ENCODE peak calls at places on chromosome 16, in four cellular contexts. C is T-cell, E is AG08395, M is caudate nucleus. K is an unnamed sample.

GRCh38 chr16:10981697-10982216 is 37.4 kb downstream of the CLEC16A start:
- DNase-seq in C (no peak), M (no peak), E (no peak), K (no peak)

GRCh38 chr16:70775399-70775798 is 25.6 kb downstream of the VAC14 start:
- DNase-seq in E (no peak), M (no peak), C (no peak), K (no peak)

GRCh38 chr16:25896412-25896811 is 204.7 kb downstream of the HS3ST4 start:
- DNase-seq in C (no peak), E (no peak), M (no peak), K (no peak)

GRCh38 chr16:71214771-71215381 is 15.6 kb downstream of the HYDIN start:
- DNase-seq in E (no peak), M (no peak), C (no peak), K (no peak)

GRCh38 chr16:81803332-81803731 is 24.2 kb downstream of the PLCG2 start:
- DNase-seq in M (no peak), E (no peak), C (no peak), K (no peak)

GRCh38 chr16:30533748-30534367 is 800 bp downstream of the ZNF747 start:
- DNase-seq in E (no peak), C (no peak), M (no peak), K (no peak)

GRCh38 chr16:66874079-66874775 is 6.1 kb upstream of the PDP2 start:
- DNase-seq in E (peak), C (no peak), M (no peak), K (no peak)

GRCh38 chr16:66129196-66129595 is 237.3 kb upstream of the CDH5 start:
- DNase-seq in M (no peak), E (no peak), C (no peak), K (no peak)

GRCh38 chr16:8551388-8552332 is 38.7 kb downstream of the TMEM114 start:
- DNase-seq in E (no peak), C (no peak), M (no peak), K (no peak)

GRCh38 chr16:23975293-23975692 is 139.5 kb downstream of the PRKCB start:
- DNase-seq in E (no peak), C (no peak), M (no peak), K (no peak)

GRCh38 chr16:81567987-81568748 is 123.6 kb downstream of the CMIP start:
- DNase-seq in M (no peak), E (peak), C (no peak), K (no peak)

GRCh38 chr16:89119661-89120141 is 26.0 kb downstream of the ACSF3 start:
- DNase-seq in M (no peak), C (no peak), E (no peak), K (no peak)

GRCh38 chr16:75483222-75483621 is 12.0 kb downstream of the CHST6 start:
- DNase-seq in E (no peak), C (no peak), M (no peak), K (no peak)

GRCh38 chr16:13262270-13263090 is 361.1 kb downstream of the SHISA9 start:
- DNase-seq in M (no peak), C (no peak), E (no peak), K (no peak)

GRCh38 chr16:11615756-11616447 is 29.2 kb upstream of the LITAF start:
- DNase-seq in E (no peak), C (no peak), M (no peak), K (no peak)

GRCh38 chr16:4966736-4967453 is 8.8 kb downstream of the SEC14L5 start:
- DNase-seq in M (no peak), E (no peak), C (no peak), K (no peak)

GRCh38 chr16:12381662-12382061 is 405.1 kb downstream of the SNX29 start:
- DNase-seq in E (no peak), C (no peak), M (no peak), K (no peak)

GRCh38 chr16:77383606-77384187 is 51.1 kb downstream of the ADAMTS18 start:
- DNase-seq in E (no peak), C (no peak), M (no peak), K (no peak)

GRCh38 chr16:10782628-10783027 is 36.0 kb downstream of the TVP23A start:
- DNase-seq in E (no peak), C (no peak), M (no peak), K (no peak)

GRCh38 chr16:85511938-85512551 is 101.1 kb upstream of the GSE1 start:
- DNase-seq in M (no peak), C (no peak), E (no peak), K (no peak)